ENCODE peak calls at places on chromosomes 2 and 18, in six cellular contexts. L is kidney epithelial cell, X is A673, A is body of pancreas, M is PC-3, C is heart left ventricle. K is an unnamed sample.

GRCh38 chr2:11822746-11823411 is 76.4 kb downstream of the LPIN1 start:
- DNase-seq in L (no peak), A (peak; percentile 45), C (peak; percentile 41), X (no peak), M (peak; percentile 63), K (no peak)

GRCh38 chr2:202307690-202308089 is 42.1 kb downstream of the NOP58 start:
- DNase-seq in A (no peak), L (no peak), X (peak; percentile 17), M (no peak), C (no peak), K (no peak)

GRCh38 chr2:191228861-191229260 is 16.3 kb upstream of the MYO1B start:
- DNase-seq in A (peak; percentile 43), X (no peak), L (no peak), C (peak; percentile 31), M (no peak), K (no peak)

GRCh38 chr18:48475635-48476549 is 62.9 kb upstream of the CTIF start:
- DNase-seq in L (no peak), X (peak; percentile 78), M (peak; percentile 63), C (peak; percentile 52), A (peak; percentile 59), K (peak; percentile 27)

GRCh38 chr2:68645523-68645922 is 2.1 kb downstream of the PROKR1 start:
- DNase-seq in C (no peak), X (peak; percentile 52), A (no peak), L (no peak), M (peak; percentile 4), K (no peak)

GRCh38 chr2:139031722-139032121 is 251.5 kb upstream of the NXPH2 start:
- DNase-seq in X (peak; percentile 64), C (no peak), A (no peak), M (peak; percentile 78), L (no peak), K (peak; percentile 1)

GRCh38 chr2:183996825-183997823 is 601.2 kb upstream of the ZNF804A start:
- DNase-seq in X (no peak), A (peak; percentile 83), M (no peak), C (no peak), L (no peak), K (no peak)

GRCh38 chr2:149487189-149487588 is 100.4 kb downstream of the MMADHC start:
- DNase-seq in L (no peak), A (no peak), C (no peak), X (no peak), M (peak; percentile 6), K (no peak)

GRCh38 chr2:69509011-69509749 is 71.9 kb upstream of the NFU1 start:
- DNase-seq in C (no peak), L (no peak), X (no peak), M (no peak), A (no peak), K (no peak)

GRCh38 chr2:120429586-120430500 is 83.9 kb downstream of the INHBB start:
- DNase-seq in C (no peak), X (no peak), L (no peak), M (no peak), A (no peak), K (no peak)

GRCh38 chr2:95359035-95359434 is 43.5 kb upstream of the FAHD2A start:
- DNase-seq in M (peak; percentile 43), C (no peak), X (peak; percentile 21), A (no peak), L (no peak), K (no peak)

GRCh38 chr2:240387669-240388358 is 47.6 kb upstream of the GPC1 start:
- DNase-seq in C (peak; percentile 69), A (peak; percentile 26), M (peak; percentile 96), X (peak; percentile 53), L (peak; percentile 76), K (no peak)

GRCh38 chr2:57696016-57696415 is 350.6 kb upstream of the VRK2 start:
- DNase-seq in L (peak; percentile 29), X (peak; percentile 34), A (no peak), C (no peak), M (peak; percentile 95), K (no peak)

GRCh38 chr2:112880081-112880531 is 30.9 kb upstream of the IL37 start:
- DNase-seq in A (no peak), M (peak; percentile 72), C (no peak), L (no peak), X (no peak), K (no peak)

GRCh38 chr2:167140330-167140729 is 252.1 kb downstream of the XIRP2 start:
- DNase-seq in X (no peak), A (no peak), C (no peak), L (no peak), M (no peak), K (no peak)

GRCh38 chr2:117613101-117613500 is 201.4 kb upstream of the DDX18 start:
- DNase-seq in C (no peak), M (no peak), A (no peak), L (no peak), X (no peak), K (no peak)

GRCh38 chr2:117603569-117603968 is 210.9 kb upstream of the DDX18 start:
- DNase-seq in X (peak; percentile 5), C (no peak), A (no peak), M (no peak), L (no peak), K (no peak)

GRCh38 chr2:117607202-117607601 is 207.3 kb upstream of the DDX18 start:
- DNase-seq in X (no peak), C (no peak), A (no peak), M (no peak), L (no peak), K (no peak)
- TF ChIP-seq CTCF in X (no peak), C (no peak), A (no peak), M (no peak), L (no peak), K (no peak)

DNA sequence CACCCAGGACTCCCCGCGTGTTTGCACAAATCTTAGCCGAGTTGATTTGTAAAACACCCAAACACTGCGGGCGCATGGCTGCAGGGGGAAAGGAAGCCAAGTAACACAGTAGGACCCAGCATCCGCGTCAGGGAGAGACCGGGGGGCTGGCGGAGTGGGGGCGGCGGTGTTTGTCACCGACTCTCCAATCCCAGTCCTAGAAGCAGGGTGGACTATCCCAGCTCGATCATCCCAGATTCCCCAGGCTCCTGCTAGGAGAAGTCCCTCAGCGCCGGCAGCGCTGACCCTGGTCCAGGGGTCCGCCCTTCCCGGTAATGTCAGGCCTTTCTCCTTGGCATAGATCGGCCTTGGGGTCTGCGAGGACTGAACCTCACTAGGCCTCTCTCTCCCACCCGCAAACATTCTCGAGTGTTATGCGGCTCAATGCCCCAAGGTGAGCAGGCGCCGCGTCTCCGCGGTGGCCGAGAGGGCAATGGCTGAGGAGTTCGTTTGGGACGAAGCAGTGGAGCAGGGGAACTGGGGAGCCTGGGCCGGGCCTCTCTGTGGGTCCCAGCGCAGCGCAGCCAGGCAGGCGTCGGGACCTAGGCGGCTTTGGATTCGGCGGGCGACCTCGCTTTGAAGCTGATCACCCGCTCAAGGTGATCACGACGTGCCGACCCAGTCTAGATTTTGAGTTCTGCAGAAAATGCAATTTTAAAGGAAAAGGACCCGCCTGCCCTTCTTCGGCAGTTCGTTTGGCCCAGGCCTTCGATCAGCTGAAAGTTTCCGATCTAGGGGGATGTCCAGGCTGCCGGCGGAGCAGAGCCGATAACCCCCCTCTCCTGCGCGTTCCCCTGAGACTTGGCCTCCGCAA is 1.5 kb upstream of the GDF7 start:
- DNase-seq in L (no peak), A (no peak), X (no peak), M (no peak), C (no peak), K (no peak)
- H3K4me3 ChIP-seq in L (no peak overlapping the region), A (no peak overlapping the region), X (no peak overlapping the region), M (no peak overlapping the region), C (peak overlapping the region; percentile 44), K (peak overlapping the region; percentile 38)

GRCh38 chr2:62036761-62037250 is 131.3 kb downstream of the COMMD1 start:
- DNase-seq in L (no peak), C (no peak), A (no peak), M (no peak), X (no peak), K (no peak)

GRCh38 chr2:62042944-62043343 is 137.5 kb downstream of the COMMD1 start:
- DNase-seq in M (peak; percentile 94), L (no peak), A (no peak), C (no peak), X (no peak), K (no peak)

GRCh38 chr2:62042400-62042799 is 136.9 kb downstream of the COMMD1 start:
- DNase-seq in X (no peak), C (no peak), A (no peak), M (no peak), L (no peak), K (no peak)

GRCh38 chr2:62036229-62036628 is 130.8 kb downstream of the COMMD1 start:
- DNase-seq in A (no peak), C (no peak), M (no peak), X (no peak), L (no peak), K (no peak)

DNA sequence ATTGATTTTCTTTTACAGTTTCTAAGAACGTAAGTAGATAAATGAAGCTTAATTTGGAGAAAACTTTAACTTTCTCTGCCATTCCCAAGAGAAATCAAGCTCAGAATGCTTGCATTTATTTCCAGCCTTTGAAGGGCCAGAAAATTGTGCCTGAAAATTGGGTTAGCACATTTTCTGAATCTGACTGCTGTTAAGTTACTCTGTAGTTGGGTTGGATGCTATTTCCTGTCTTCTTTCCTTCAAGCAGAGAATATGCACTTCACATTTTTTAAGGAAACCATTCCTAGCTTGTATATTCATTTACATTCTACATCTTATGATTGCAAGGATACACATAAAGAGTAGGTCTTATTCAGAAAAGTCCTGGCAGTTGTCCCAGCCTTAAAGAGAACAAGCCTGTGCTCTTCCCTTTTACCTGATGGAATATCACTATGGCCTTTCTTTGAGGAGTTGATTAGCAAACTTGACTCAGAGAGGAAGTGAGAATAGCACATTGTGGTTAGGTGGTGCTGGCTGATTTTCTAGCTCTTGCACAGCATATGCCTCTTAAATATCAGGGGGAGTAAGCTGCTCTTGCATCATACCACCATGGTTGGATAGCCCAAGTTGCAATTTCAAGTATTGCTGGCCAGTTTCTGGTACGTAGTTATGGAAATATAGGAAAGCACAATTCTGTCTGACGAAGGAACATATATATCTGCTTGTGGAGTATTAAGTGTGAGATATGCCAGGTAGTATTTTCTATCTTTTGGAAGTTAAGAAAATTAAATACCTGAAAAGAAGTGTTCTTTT is 133.7 kb downstream of the COMMD1 start:
- DNase-seq in M (peak; percentile 75), C (no peak), L (peak; percentile 18), X (no peak), A (no peak), K (peak; percentile 96)
- TF ChIP-seq CTCF in M (no peak), C (no peak), L (no peak), X (no peak), A (no peak), K (no peak)

DNA sequence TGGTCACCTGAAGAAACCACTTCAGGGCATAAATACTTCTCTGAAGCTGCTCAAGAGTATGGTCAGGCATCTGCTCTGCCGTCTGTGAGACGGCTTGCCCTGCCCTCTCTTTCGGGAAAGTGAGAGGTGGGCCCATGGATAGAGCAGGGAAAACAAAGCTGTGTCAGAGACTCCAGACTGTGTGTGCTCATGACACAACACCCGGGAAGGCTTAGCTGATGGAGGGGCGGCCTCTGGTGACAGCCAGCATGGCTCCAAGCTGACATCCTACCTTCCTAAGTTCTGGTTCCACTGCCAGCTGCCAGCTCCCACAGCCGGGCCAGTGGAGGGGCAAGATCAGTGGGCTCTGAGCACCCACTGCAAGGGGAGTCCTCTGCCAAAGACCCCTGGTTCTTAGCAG is 215.3 kb downstream of the ANKRD30B start:
- DNase-seq in A (no peak), X (no peak), C (no peak), M (no peak), L (no peak), K (no peak)
- H3K4me3 ChIP-seq in A (no peak overlapping the region), X (no peak overlapping the region), C (no peak overlapping the region), M (no peak overlapping the region), L (no peak overlapping the region), K (no peak overlapping the region)

GRCh38 chr2:239375278-239376061 is 25.4 kb downstream of the HDAC4 start:
- DNase-seq in A (no peak), C (no peak), X (no peak), M (peak; percentile 11), L (no peak), K (no peak)
- TF ChIP-seq CTCF in A (no peak), C (no peak), X (peak; percentile 12), M (peak; percentile 45), L (no peak), K (no peak)

GRCh38 chr18:5890606-5891360 is 4.5 kb downstream of the TMEM200C start:
- DNase-seq in X (no peak), A (peak; percentile 49), C (peak; percentile 32), M (peak; percentile 56), L (no peak), K (no peak)
- H3K4me3 ChIP-seq in X (no peak overlapping the region), A (peak overlapping the region; percentile 25), C (peak overlapping the region; percentile 50), M (peak overlapping the region; percentile 65), L (peak overlapping the region; percentile 43), K (peak overlapping the region; percentile 43)

K was measured in GM12864.